ENCODE peak calls at places on chromosomes 7 and 10, in eight cellular contexts. M, I, K, D, C, V, R and O are unnamed samples. For H3K9me3, the result is how much of the 10 kb centered on the place peaks cover.

GRCh38 chr7:70098905-70099672 is 500.8 kb downstream of the AUTS2 start:
- DNase-seq in D (peak), C (no peak), M (peak), K (no peak), V (no peak), R (no peak), I (no peak), O (no peak)

GRCh38 chr10:25933653-25934608 is at the start of gene MYO3A:
- DNase-seq in M (no peak), R (peak), C (no peak), I (peak), K (no peak), D (no peak), V (peak), O (no peak)

GRCh38 chr7:47940482-47941001 is 7.7 kb downstream of the PKD1L1 start:
- DNase-seq in V (no peak), K (no peak), I (peak), D (peak), C (no peak), R (peak), M (peak), O (no peak)

GRCh38 chr10:51895209-51895608 is 195.8 kb upstream of the CSTF2T start:
- DNase-seq in M (peak), R (peak), V (peak), D (peak), I (peak), C (peak), K (peak), O (no peak)

GRCh38 chr10:36256905-36257304 is 614.8 kb upstream of the FZD8 start:
- DNase-seq in I (no peak), K (no peak), R (peak), C (no peak), V (no peak), M (peak), D (peak), O (no peak)

GRCh38 chr10:6052247-6053221 is 9.6 kb downstream of the IL2RA start:
- DNase-seq in R (no peak), C (no peak), D (no peak), V (no peak), K (peak), M (no peak), I (no peak), O (peak)

GRCh38 chr7:43600046-43600445 is 17.1 kb downstream of the STK17A start:
- DNase-seq in I (no peak), R (no peak), D (no peak), C (no peak), K (no peak), V (no peak), M (no peak), O (no peak)

GRCh38 chr7:116772423-116772852 is 89.9 kb upstream of the CAPZA2 start:
- DNase-seq in D (peak), C (no peak), K (no peak), I (no peak), M (peak), V (no peak), R (no peak), O (no peak)

GRCh38 chr7:30755384-30756154 is 3.6 kb downstream of the INMT start:
- DNase-seq in V (no peak), M (peak), R (no peak), I (peak), C (peak), K (no peak), D (peak), O (no peak)

GRCh38 chr7:138961159-138961558 is 20.0 kb downstream of the KIAA1549 start:
- DNase-seq in C (peak), D (no peak), M (no peak), V (peak), K (no peak), R (no peak), I (no peak), O (no peak)

GRCh38 chr10:87656431-87657072 is 3.1 kb upstream of the PAPSS2 start:
- DNase-seq in D (no peak), I (no peak), C (no peak), V (no peak), M (peak), R (peak), K (no peak), O (no peak)

GRCh38 chr10:46239247-46239646 is 47.5 kb upstream of the ANTXRL start:
- DNase-seq in D (no peak), M (no peak), I (no peak), C (no peak), K (no peak), R (no peak), V (no peak), O (no peak)

GRCh38 chr7:57443567-57443966 is 6.4 kb upstream of the ZNF716 start:
- DNase-seq in M (no peak), K (no peak), R (no peak), I (no peak), V (no peak), C (no peak), D (no peak), O (no peak)
- H3K9me3 ChIP-seq in M (under half), K (under half), R (under half), I (under half), V (under half), C (under half), D (under half), O (under half)

DNA sequence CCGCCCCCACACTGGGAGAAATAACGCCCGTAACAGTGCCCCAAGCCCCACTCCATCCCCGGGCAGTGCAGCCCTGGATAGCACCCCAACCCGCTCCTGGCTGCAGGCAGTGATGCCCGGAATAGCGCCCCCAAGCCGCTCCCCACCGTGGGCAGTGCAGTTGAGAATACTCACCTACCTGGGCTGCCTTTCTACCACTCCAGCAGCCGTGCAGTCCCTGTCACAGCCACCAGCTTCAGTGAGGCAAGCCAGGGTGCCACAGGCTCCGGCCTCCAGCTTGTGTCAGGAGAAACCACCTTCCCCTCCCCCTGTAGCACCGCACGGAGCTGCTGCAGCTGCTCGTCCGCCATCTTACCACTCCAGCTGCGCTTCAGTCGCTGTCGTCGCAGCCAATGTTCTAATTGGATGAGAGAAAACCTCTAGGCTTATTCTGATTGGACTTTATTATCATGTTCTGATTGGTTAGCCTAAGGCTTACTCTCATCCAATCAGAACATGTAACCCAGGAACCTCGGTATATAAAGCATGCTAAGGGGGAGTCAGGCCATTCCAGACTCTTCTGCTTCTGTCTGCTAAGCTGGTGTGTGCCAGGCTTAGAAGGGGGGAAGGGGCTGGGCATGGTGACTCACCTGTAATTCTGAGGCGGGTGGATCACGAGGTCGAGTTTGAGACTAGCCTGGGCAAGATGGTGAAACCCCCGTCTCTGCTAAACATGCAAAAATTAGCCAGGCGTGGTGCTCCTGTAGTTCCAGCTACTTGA is 53.2 kb upstream of the ZNF33B start:
- DNase-seq in K (no peak), R (no peak), V (no peak), C (no peak), I (no peak), M (no peak), D (no peak), O (no peak)
- H3K9me3 ChIP-seq in K (under half), R (under half), V (under half), C (under half), I (under half), M (under half), D (under half), O (under half)

GRCh38 chr7:156236936-156237599 is 403.5 kb upstream of the RNF32 start:
- DNase-seq in R (no peak), C (no peak), K (peak), I (no peak), V (no peak), M (no peak), D (no peak), O (peak)

GRCh38 chr7:156232931-156233705 is 407.5 kb upstream of the RNF32 start:
- DNase-seq in K (peak), D (no peak), C (no peak), R (no peak), M (no peak), V (no peak), I (no peak), O (peak)

GRCh38 chr7:156236181-156236889 is 404.2 kb upstream of the RNF32 start:
- DNase-seq in C (no peak), I (no peak), V (no peak), R (no peak), D (no peak), K (peak), M (no peak), O (peak)

GRCh38 chr7:156234666-156235494 is 405.7 kb upstream of the RNF32 start:
- DNase-seq in I (no peak), R (no peak), D (no peak), V (no peak), K (peak), C (no peak), M (no peak), O (peak)

GRCh38 chr7:156234192-156234591 is 406.4 kb upstream of the RNF32 start:
- DNase-seq in M (no peak), K (no peak), D (no peak), C (no peak), I (no peak), R (no peak), V (no peak), O (no peak)
- H3K9me3 ChIP-seq in M (under half), K (under half), D (under half), C (under half), I (under half), R (under half), V (under half), O (under half)

GRCh38 chr7:12951397-12951801 is 264.0 kb downstream of the ARL4A start:
- DNase-seq in D (peak), M (peak), I (no peak), V (no peak), C (no peak), R (no peak), K (no peak), O (no peak)

GRCh38 chr7:12957487-12957886 is 270.1 kb downstream of the ARL4A start:
- DNase-seq in I (no peak), M (no peak), D (no peak), C (no peak), V (no peak), R (no peak), K (no peak), O (no peak)

GRCh38 chr7:12949060-12950045 is 261.9 kb downstream of the ARL4A start:
- DNase-seq in M (peak), C (no peak), K (no peak), I (no peak), V (no peak), D (peak), R (no peak), O (no peak)

DNA sequence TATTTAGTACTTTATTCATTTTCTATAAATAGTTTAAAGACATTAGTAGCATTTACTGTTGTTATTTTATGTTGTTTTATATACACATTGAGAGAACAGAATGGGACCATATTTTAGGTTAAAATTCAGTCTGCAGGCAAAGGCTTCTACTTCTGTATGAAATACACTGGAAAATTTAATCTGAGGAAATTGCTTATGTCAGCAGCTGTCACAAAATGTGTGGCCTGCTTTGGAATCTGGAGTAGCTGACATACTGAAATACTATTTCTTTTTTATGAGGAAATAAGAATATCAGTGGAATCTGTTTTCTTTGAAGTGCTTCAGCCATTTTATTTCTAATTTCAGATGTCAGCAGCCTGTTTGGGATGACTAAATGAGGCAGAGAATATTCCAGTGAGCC is 266.9 kb downstream of the ARL4A start:
- DNase-seq in D (no peak), M (no peak), C (no peak), R (no peak), V (no peak), I (no peak), K (no peak), O (no peak)
- H3K9me3 ChIP-seq in D (under half), M (under half), C (under half), R (under half), V (under half), I (under half), K (under half), O (under half)